ENCODE peak calls at places on chromosomes 5 and 9, in ten cellular contexts. T is GM23338, Z is OCI-LY7, I is endothelial cell of umbilical vein, L is GM23248, E is neural progenitor cell, F is neuronal stem cell, G is PC-9, N is fibroblast of lung, V is DND-41. S is an unnamed sample.

GRCh38 chr5:132262882-132263547 is 5.5 kb downstream of the PDLIM4 start:
- DNase-seq in T (no peak), V (no peak), L (peak; percentile 34), N (no peak), G (no peak), E (no peak), I (no peak), F (no peak), Z (no peak), S (no peak)

GRCh38 chr9:101397746-101398334 is 578 bp downstream of the MRPL50 start:
- DNase-seq in E (no peak), I (no peak), N (peak; percentile 16), G (no peak), V (no peak), L (no peak), Z (no peak), F (no peak), T (no peak), S (peak; percentile 5)

GRCh38 chr5:1035421-1036405 is 27.1 kb downstream of the NKD2 start:
- DNase-seq in G (no peak), T (no peak), L (no peak), F (no peak), E (no peak), N (no peak), I (no peak), Z (no peak), V (no peak), S (peak; percentile 37)

GRCh38 chr9:121945849-121946248 is 147.3 kb downstream of the TTLL11 start:
- DNase-seq in T (no peak), F (no peak), Z (peak; percentile 42), L (peak; percentile 82), E (no peak), I (no peak), V (no peak), N (peak; percentile 46), G (peak; percentile 20), S (no peak)

GRCh38 chr5:168656633-168657032 is 77.5 kb upstream of the PANK3 start:
- DNase-seq in Z (no peak), L (peak; percentile 60), T (no peak), G (no peak), I (no peak), N (peak; percentile 37), V (no peak), E (no peak), F (no peak), S (no peak)

GRCh38 chr9:92738661-92739081 is 26.0 kb downstream of the BICD2 start:
- DNase-seq in E (no peak), F (no peak), N (peak; percentile 84), V (no peak), T (no peak), G (peak; percentile 84), Z (no peak), I (no peak), L (peak; percentile 47), S (no peak)

GRCh38 chr5:176687247-176687646 is 40.0 kb downstream of the TSPAN17 start:
- DNase-seq in N (no peak), E (no peak), T (no peak), Z (no peak), V (no peak), G (no peak), I (no peak), F (no peak), L (no peak), S (no peak)

GRCh38 chr5:59356813-59357381 is 536.6 kb downstream of the PDE4D start:
- DNase-seq in Z (no peak), N (no peak), V (no peak), F (no peak), I (no peak), G (no peak), T (peak; percentile 78), E (peak; percentile 70), L (no peak), S (no peak)

GRCh38 chr9:90893706-90894105 is 92.1 kb downstream of the SYK start:
- DNase-seq in N (no peak), E (no peak), I (no peak), T (no peak), Z (no peak), L (no peak), G (no peak), F (no peak), V (no peak), S (no peak)

GRCh38 chr5:139368613-139369012 is 14.5 kb downstream of the SLC23A1 start:
- DNase-seq in V (no peak), G (no peak), I (peak; percentile 20), F (no peak), N (no peak), T (no peak), L (no peak), E (no peak), Z (peak; percentile 27), S (no peak)

GRCh38 chr9:8860925-8861324 is 1061.3 kb upstream of the DMAC1 start:
- DNase-seq in N (peak; percentile 60), I (no peak), V (no peak), G (no peak), L (no peak), T (no peak), Z (no peak), F (no peak), E (no peak), S (no peak)

GRCh38 chr9:23821400-23822181 is 4.4 kb downstream of the ELAVL2 start:
- DNase-seq in V (no peak), N (peak; percentile 22), E (peak; percentile 89), L (peak; percentile 27), F (peak; percentile 61), G (no peak), T (peak; percentile 79), I (peak; percentile 17), Z (no peak), S (peak; percentile 84)

GRCh38 chr5:107505763-107506534 is 164.8 kb downstream of the EFNA5 start:
- DNase-seq in G (no peak), I (no peak), L (no peak), V (no peak), E (peak; percentile 22), F (no peak), Z (no peak), N (no peak), T (no peak), S (no peak)

GRCh38 chr5:160312960-160313734 is 783 bp upstream of the CCNJL start:
- DNase-seq in L (no peak), I (no peak), T (no peak), F (no peak), G (no peak), N (no peak), E (peak; percentile 10), Z (no peak), V (no peak), S (peak; percentile 48)

GRCh38 chr5:160315968-160316367 is 3.6 kb upstream of the CCNJL start:
- DNase-seq in T (no peak), N (peak; percentile 67), Z (peak; percentile 4), F (no peak), L (no peak), V (no peak), I (peak; percentile 72), G (peak; percentile 78), E (no peak), S (no peak)

GRCh38 chr5:160312139-160312959 is at the start of gene CCNJL:
- DNase-seq in V (peak; percentile 78), E (peak; percentile 94), N (peak; percentile 53), F (peak; percentile 89), G (peak; percentile 91), I (peak; percentile 78), T (peak; percentile 90), Z (no peak), L (peak; percentile 30), S (peak; percentile 100)

GRCh38 chr5:160318409-160318808 is 6.0 kb upstream of the CCNJL start:
- DNase-seq in Z (no peak), F (no peak), E (no peak), V (no peak), N (no peak), I (no peak), G (no peak), T (no peak), L (no peak), S (no peak)

DNA sequence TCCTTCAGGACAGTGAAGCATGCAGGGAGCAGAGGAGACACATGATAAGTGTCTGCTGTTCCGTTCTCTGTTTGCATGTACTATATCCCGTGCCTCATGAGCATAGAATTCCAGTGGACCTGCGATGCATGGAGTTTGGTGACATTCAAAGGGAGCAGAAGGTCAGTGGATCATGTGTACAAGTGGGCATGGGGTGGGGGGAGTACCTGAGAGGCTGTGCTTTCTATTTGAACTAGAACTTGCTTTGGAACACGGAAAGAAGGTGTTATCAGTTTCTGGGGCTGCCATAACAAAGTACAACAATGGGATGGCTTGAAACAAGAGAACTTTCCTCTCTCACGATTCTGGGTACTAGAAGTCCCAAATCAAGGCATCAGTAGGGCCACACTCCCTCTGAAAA is 5.1 kb upstream of the CCNJL start:
- DNase-seq in Z (no peak), I (no peak), G (no peak), N (no peak), T (no peak), F (no peak), V (no peak), E (no peak), L (no peak), S (no peak)
- H2AFZ ChIP-seq in Z (no peak overlapping the region), I (no peak overlapping the region), G (no peak overlapping the region), N (no peak overlapping the region), T (peak overlapping the region; percentile 6), F (no peak overlapping the region), V (no peak overlapping the region), E (no peak overlapping the region), L (no peak overlapping the region), S (no peak overlapping the region)

GRCh38 chr9:89387970-89388867 is 69.9 kb downstream of the SECISBP2 start:
- DNase-seq in I (no peak), F (no peak), L (peak; percentile 89), E (no peak), G (no peak), Z (no peak), V (no peak), T (no peak), N (no peak), S (no peak)
- H3K36me3 ChIP-seq in I (no peaks in the 10 kb centered on the region), F (peaks cover 61% of the 10 kb centered on the region), L (no peaks in the 10 kb centered on the region), E (no peaks in the 10 kb centered on the region), G (peaks cover 2% of the 10 kb centered on the region), Z (peaks cover 53% of the 10 kb centered on the region), V (peaks cover 99% of the 10 kb centered on the region), T (peaks cover 17% of the 10 kb centered on the region), N (no peaks in the 10 kb centered on the region), S (peaks cover 19% of the 10 kb centered on the region)

GRCh38 chr5:96235008-96235910 is 197.8 kb downstream of the PCSK1 start:
- DNase-seq in E (no peak), V (no peak), Z (no peak), G (no peak), I (no peak), L (no peak), T (no peak), F (no peak), N (peak; percentile 78), S (no peak)
- H3K27ac ChIP-seq in E (no peak overlapping the region), V (no peak overlapping the region), Z (no peak overlapping the region), G (no peak overlapping the region), I (no peak overlapping the region), L (peak overlapping the region; percentile 14), T (no peak overlapping the region), F (no peak overlapping the region), N (peak overlapping the region; percentile 40), S (peak overlapping the region; percentile 5)

DNA sequence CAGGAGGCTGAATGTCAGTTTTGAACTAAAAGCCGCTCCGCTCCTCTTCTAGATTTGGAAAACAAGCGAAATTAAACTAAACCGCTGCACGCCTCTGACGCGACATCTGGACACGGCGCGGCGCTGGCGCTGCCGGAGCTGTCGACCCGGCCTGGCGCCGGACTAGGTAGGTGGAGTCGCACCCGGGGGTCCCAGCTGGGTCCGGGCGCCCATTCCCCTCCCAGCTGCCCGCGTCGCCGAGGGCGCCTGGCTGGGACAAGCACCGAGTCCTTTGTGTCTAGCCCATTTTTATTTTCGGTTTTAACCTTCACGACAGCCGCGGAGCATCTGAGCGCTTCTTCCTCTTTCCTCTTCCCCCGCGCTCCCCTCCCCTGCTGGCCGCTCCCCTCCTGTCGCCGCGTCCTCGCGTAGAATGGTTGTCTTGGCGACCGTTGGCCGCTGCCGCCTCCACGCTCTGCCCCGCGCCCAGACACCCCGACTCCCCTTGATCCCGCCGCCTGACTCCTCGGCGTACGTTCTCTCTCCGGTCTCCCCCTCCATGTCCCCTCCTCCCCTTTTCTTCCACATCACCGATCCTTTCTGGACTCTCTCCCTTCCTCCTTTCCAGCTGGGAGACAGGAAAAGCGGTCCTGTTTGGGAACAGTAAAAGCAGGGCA is 533 bp downstream of the CDKN2B-AS1 start:
- DNase-seq in Z (peak; percentile 93), I (peak; percentile 69), F (no peak), G (peak; percentile 76), N (peak; percentile 76), T (peak; percentile 91), E (peak; percentile 87), V (peak; percentile 90), L (peak; percentile 90), S (peak; percentile 79)
- H2AFZ ChIP-seq in Z (peak overlapping the region; percentile 76), I (peak overlapping the region; percentile 97), F (peak overlapping the region; percentile 93), G (peak overlapping the region; percentile 83), N (peak overlapping the region; percentile 96), T (peak overlapping the region; percentile 90), E (peak overlapping the region; percentile 60), V (peak overlapping the region; percentile 64), L (peak overlapping the region; percentile 96), S (peak overlapping the region; percentile 99)

S was measured in SK-N-SH.